ENCODE peak calls at places on chromosomes 12 and 14, in five cellular contexts. C is heart left ventricle, Y is ovary, U is right lobe of liver, X is GM12878. N is an unnamed sample. For H3K36me3, the result is how much of the 10 kb centered on the place peaks cover.

GRCh38 chr12:29782821-29783772 is 645 bp downstream of the TMTC1 start:
- DNase-seq in C (peak), Y (peak), U (peak), X (no peak), N (peak)

GRCh38 chr12:15458008-15458407 is 135.7 kb downstream of the PTPRO start:
- DNase-seq in C (no peak), Y (no peak), U (no peak), X (no peak), N (no peak)

GRCh38 chr14:61573321-61573720 is 122.0 kb upstream of the HIF1A start:
- DNase-seq in C (no peak), Y (no peak), U (peak), X (no peak), N (no peak)

GRCh38 chr12:33129500-33129899 is 232.9 kb upstream of the PKP2 start:
- DNase-seq in C (no peak), Y (no peak), U (no peak), X (no peak), N (no peak)

GRCh38 chr12:124661382-124661781 is 94.0 kb upstream of the NCOR2 start:
- DNase-seq in C (no peak), Y (no peak), U (no peak), X (no peak), N (no peak)

GRCh38 chr14:94944636-94945258 is 174.8 kb upstream of the GSC start:
- DNase-seq in C (no peak), Y (no peak), U (no peak), X (no peak), N (no peak)

GRCh38 chr14:93332032-93332852 is 594 bp downstream of the BTBD7 start:
- DNase-seq in C (peak), Y (no peak), U (peak), X (no peak), N (peak)

GRCh38 chr12:91272456-91273063 is 89.9 kb upstream of the DCN start:
- DNase-seq in C (peak), Y (peak), U (no peak), X (no peak), N (peak)

GRCh38 chr12:52568111-52568510 is 5.5 kb downstream of the KRT74 start:
- DNase-seq in C (no peak), Y (no peak), U (no peak), X (no peak), N (no peak)

GRCh38 chr12:55940065-55940732 is 9.2 kb downstream of the DGKA start:
- DNase-seq in C (peak), Y (peak), U (peak), X (peak), N (peak)
- H3K36me3 ChIP-seq in C (under half), Y (under half), U (under half), X (under half), N (under half)

GRCh38 chr12:50102648-50103309 is 1.0 kb upstream of the GPD1 start:
- DNase-seq in C (no peak), Y (no peak), U (peak), X (no peak), N (peak)
- TF ChIP-seq POLR2A in C (no peak), Y (no peak), U (peak), X (peak), N (no peak)

DNA sequence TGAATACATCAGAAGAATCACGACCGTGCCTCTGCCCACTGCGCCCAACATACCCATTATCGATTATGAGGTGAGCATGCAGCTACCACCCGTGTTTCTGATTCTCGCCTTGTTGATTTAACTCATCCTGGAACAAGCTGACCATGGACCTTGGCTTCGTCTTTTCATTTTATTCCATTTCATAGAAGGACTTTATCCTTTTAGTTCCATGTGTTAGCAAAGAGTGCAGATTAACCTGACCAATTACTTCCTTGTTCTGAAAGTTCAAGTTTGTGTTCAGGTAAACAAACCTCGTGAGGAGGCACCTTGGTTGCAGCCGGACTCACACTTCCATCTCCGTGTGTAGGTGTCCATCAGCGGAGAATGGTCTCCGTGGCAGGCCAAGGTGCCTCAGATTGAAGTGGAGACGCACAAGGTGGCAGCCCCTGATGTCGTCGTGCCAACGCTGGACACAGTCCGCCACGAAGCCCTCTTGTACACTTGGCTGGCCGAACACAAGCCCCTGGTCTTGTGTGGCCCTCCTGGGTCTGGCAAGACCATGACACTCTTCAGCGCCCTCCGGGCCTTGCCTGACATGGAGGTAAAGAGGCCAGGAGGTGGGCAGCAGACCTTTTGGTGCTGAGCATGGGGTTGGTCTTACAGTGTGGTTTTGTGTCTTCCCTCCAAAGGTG is 52.2 kb downstream of the DYNC1H1 start:
- DNase-seq in C (no peak), Y (no peak), U (no peak), X (no peak), N (no peak)
- H3K36me3 ChIP-seq in C (half or more), Y (under half), U (under half), X (under half), N (under half)

GRCh38 chr12:49365542-49365941 is 1.7 kb upstream of the SPATS2 start:
- DNase-seq in C (no peak), Y (no peak), U (no peak), X (no peak), N (no peak)

GRCh38 chr12:49368240-49368600 is 958 bp downstream of the SPATS2 start:
- DNase-seq in C (no peak), Y (no peak), U (no peak), X (no peak), N (no peak)

GRCh38 chr12:49369723-49370145 is 2.5 kb downstream of the SPATS2 start:
- DNase-seq in C (no peak), Y (peak), U (no peak), X (peak), N (peak)

GRCh38 chr12:49366652-49367380 is 446 bp upstream of the SPATS2 start:
- DNase-seq in C (peak), Y (peak), U (peak), X (peak), N (peak)

GRCh38 chr12:49367381-49368239 is at the start of gene SPATS2:
- DNase-seq in C (peak), Y (peak), U (no peak), X (no peak), N (peak)
- TF ChIP-seq POLR2A in C (no peak), Y (no peak), U (peak), X (no peak), N (peak)

GRCh38 chr12:95300286-95300685 is 82.7 kb downstream of the VEZT start:
- DNase-seq in C (no peak), Y (no peak), U (no peak), X (no peak), N (no peak)
- H3K36me3 ChIP-seq in C (half or more), Y (under half), U (under half), X (under half), N (under half)

GRCh38 chr12:113358381-113359132 is at the start of gene PLBD2:
- DNase-seq in C (peak), Y (peak), U (peak), X (peak), N (peak)
- TF ChIP-seq POLR2A in C (no peak), Y (peak), U (peak), X (peak), N (peak)

GRCh38 chr12:132825089-132825488 is 3.6 kb downstream of the GOLGA3 start:
- DNase-seq in C (no peak), Y (no peak), U (no peak), X (no peak), N (no peak)
- H3K36me3 ChIP-seq in C (half or more), Y (under half), U (under half), X (under half), N (under half)

GRCh38 chr12:63844391-63845341 is at the start of gene SRGAP1:
- DNase-seq in C (peak), Y (peak), U (peak), X (no peak), N (peak)
- TF ChIP-seq POLR2A in C (no peak), Y (no peak), U (no peak), X (no peak), N (peak)

DNA sequence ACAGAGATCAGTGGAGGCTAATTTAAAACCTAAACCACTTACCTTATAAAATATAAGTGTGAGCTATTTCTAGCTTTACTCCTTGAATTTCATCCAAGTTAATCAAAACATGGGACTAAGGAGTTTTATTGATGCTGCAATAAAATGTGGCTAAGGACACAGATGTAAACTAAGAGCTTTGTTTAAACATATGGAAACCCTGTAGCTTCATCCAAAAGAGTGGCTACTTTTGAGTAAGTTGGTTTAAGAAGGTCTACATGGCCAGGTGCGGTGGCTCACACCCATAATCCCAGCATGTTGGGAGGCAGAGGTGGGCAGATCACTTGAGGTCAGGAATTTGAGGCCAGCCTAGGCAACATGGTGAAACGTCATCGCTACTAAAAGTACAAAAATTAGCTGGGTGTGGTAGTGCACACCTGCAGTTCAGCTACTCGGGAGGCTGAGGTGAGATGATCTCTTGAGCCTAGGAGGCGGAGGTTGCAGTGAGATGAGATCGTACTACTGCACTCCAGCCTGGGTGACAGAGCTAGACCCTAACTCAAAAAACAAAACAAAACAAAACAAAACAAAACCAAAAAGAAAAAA is 40.4 kb downstream of the TCHP start:
- DNase-seq in C (no peak), Y (no peak), U (no peak), X (no peak), N (no peak)
- H3K36me3 ChIP-seq in C (half or more), Y (under half), U (under half), X (under half), N (under half)